ENCODE peak calls at places on chromosomes 3 and 15, in ten cellular contexts. One of them, this sample, is unnamed. For H3K36me3, the result is how much of the 10 kb centered on the place peaks cover.

GRCh38 chr3:194521514-194522260 is 34.9 kb upstream of the ATP13A3 start:
- DNase-seq in Panc1: no peak
- DNase-seq in aorta: no peak
- DNase-seq in bronchial epithelial cell: peak
- DNase-seq in uterus: no peak
- DNase-seq in IMR-90: peak
- DNase-seq in GM23338: no peak
- DNase-seq in WERI-Rb-1: no peak
- DNase-seq in CD4-positive, alpha-beta memory T cell: no peak
- DNase-seq in ovary: no peak
- DNase-seq in this sample: no peak

GRCh38 chr3:56826831-56827722 is 25.3 kb upstream of the ARHGEF3 start:
- DNase-seq in WERI-Rb-1: peak
- DNase-seq in ovary: no peak
- DNase-seq in CD4-positive, alpha-beta memory T cell: no peak
- DNase-seq in IMR-90: peak
- DNase-seq in uterus: no peak
- DNase-seq in GM23338: no peak
- DNase-seq in aorta: no peak
- DNase-seq in Panc1: no peak
- DNase-seq in bronchial epithelial cell: peak
- DNase-seq in this sample: no peak

GRCh38 chr15:86316699-86317378 is 237.2 kb downstream of the AGBL1 start:
- DNase-seq in GM23338: peak
- DNase-seq in WERI-Rb-1: no peak
- DNase-seq in Panc1: no peak
- DNase-seq in bronchial epithelial cell: no peak
- DNase-seq in ovary: no peak
- DNase-seq in aorta: no peak
- DNase-seq in IMR-90: no peak
- DNase-seq in CD4-positive, alpha-beta memory T cell: no peak
- DNase-seq in uterus: no peak
- DNase-seq in this sample: no peak

GRCh38 chr15:90557147-90557546 is 27.4 kb downstream of the CRTC3 start:
- DNase-seq in IMR-90: peak
- DNase-seq in aorta: no peak
- DNase-seq in bronchial epithelial cell: no peak
- DNase-seq in Panc1: no peak
- DNase-seq in GM23338: no peak
- DNase-seq in WERI-Rb-1: no peak
- DNase-seq in ovary: no peak
- DNase-seq in uterus: no peak
- DNase-seq in CD4-positive, alpha-beta memory T cell: no peak
- DNase-seq in this sample: no peak

GRCh38 chr3:151468284-151468917 is 7.5 kb upstream of the IGSF10 start:
- DNase-seq in GM23338: peak
- DNase-seq in aorta: no peak
- DNase-seq in ovary: no peak
- DNase-seq in uterus: no peak
- DNase-seq in IMR-90: peak
- DNase-seq in Panc1: peak
- DNase-seq in bronchial epithelial cell: peak
- DNase-seq in CD4-positive, alpha-beta memory T cell: peak
- DNase-seq in WERI-Rb-1: peak
- DNase-seq in this sample: no peak

GRCh38 chr3:43159496-43160255 is 53.8 kb upstream of the POMGNT2 start:
- DNase-seq in GM23338: no peak
- DNase-seq in CD4-positive, alpha-beta memory T cell: no peak
- DNase-seq in aorta: no peak
- DNase-seq in IMR-90: no peak
- DNase-seq in bronchial epithelial cell: no peak
- DNase-seq in WERI-Rb-1: no peak
- DNase-seq in ovary: no peak
- DNase-seq in uterus: no peak
- DNase-seq in Panc1: no peak
- DNase-seq in this sample: no peak

GRCh38 chr3:61990618-61991017 is 382.7 kb downstream of the FEZF2 start:
- DNase-seq in GM23338: no peak
- DNase-seq in Panc1: no peak
- DNase-seq in ovary: no peak
- DNase-seq in bronchial epithelial cell: no peak
- DNase-seq in aorta: no peak
- DNase-seq in uterus: no peak
- DNase-seq in IMR-90: no peak
- DNase-seq in WERI-Rb-1: no peak
- DNase-seq in CD4-positive, alpha-beta memory T cell: no peak
- DNase-seq in this sample: no peak

GRCh38 chr3:122612706-122613105 is 35.3 kb downstream of the PARP15 start:
- DNase-seq in aorta: no peak
- DNase-seq in bronchial epithelial cell: no peak
- DNase-seq in ovary: no peak
- DNase-seq in IMR-90: no peak
- DNase-seq in Panc1: no peak
- DNase-seq in uterus: no peak
- DNase-seq in GM23338: no peak
- DNase-seq in WERI-Rb-1: no peak
- DNase-seq in CD4-positive, alpha-beta memory T cell: no peak
- DNase-seq in this sample: no peak

GRCh38 chr3:45777753-45778386 is 18.5 kb downstream of the SLC6A20 start:
- DNase-seq in ovary: no peak
- DNase-seq in Panc1: no peak
- DNase-seq in bronchial epithelial cell: no peak
- DNase-seq in IMR-90: no peak
- DNase-seq in uterus: no peak
- DNase-seq in GM23338: no peak
- DNase-seq in aorta: no peak
- DNase-seq in WERI-Rb-1: no peak
- DNase-seq in CD4-positive, alpha-beta memory T cell: no peak
- DNase-seq in this sample: no peak

GRCh38 chr3:45778761-45779201 is 17.6 kb downstream of the SLC6A20 start:
- DNase-seq in ovary: no peak
- DNase-seq in CD4-positive, alpha-beta memory T cell: no peak
- DNase-seq in IMR-90: no peak
- DNase-seq in uterus: no peak
- DNase-seq in Panc1: no peak
- DNase-seq in aorta: no peak
- DNase-seq in WERI-Rb-1: no peak
- DNase-seq in GM23338: no peak
- DNase-seq in bronchial epithelial cell: no peak
- DNase-seq in this sample: no peak

GRCh38 chr3:45781841-45782240 is 14.5 kb downstream of the SLC6A20 start:
- DNase-seq in GM23338: no peak
- DNase-seq in uterus: no peak
- DNase-seq in IMR-90: no peak
- DNase-seq in ovary: no peak
- DNase-seq in WERI-Rb-1: no peak
- DNase-seq in CD4-positive, alpha-beta memory T cell: no peak
- DNase-seq in Panc1: no peak
- DNase-seq in bronchial epithelial cell: no peak
- DNase-seq in aorta: no peak
- DNase-seq in this sample: no peak

GRCh38 chr3:45781271-45781670 is 15.1 kb downstream of the SLC6A20 start:
- DNase-seq in GM23338: no peak
- DNase-seq in ovary: no peak
- DNase-seq in Panc1: no peak
- DNase-seq in CD4-positive, alpha-beta memory T cell: no peak
- DNase-seq in IMR-90: no peak
- DNase-seq in uterus: no peak
- DNase-seq in WERI-Rb-1: no peak
- DNase-seq in aorta: no peak
- DNase-seq in bronchial epithelial cell: no peak
- DNase-seq in this sample: no peak

DNA sequence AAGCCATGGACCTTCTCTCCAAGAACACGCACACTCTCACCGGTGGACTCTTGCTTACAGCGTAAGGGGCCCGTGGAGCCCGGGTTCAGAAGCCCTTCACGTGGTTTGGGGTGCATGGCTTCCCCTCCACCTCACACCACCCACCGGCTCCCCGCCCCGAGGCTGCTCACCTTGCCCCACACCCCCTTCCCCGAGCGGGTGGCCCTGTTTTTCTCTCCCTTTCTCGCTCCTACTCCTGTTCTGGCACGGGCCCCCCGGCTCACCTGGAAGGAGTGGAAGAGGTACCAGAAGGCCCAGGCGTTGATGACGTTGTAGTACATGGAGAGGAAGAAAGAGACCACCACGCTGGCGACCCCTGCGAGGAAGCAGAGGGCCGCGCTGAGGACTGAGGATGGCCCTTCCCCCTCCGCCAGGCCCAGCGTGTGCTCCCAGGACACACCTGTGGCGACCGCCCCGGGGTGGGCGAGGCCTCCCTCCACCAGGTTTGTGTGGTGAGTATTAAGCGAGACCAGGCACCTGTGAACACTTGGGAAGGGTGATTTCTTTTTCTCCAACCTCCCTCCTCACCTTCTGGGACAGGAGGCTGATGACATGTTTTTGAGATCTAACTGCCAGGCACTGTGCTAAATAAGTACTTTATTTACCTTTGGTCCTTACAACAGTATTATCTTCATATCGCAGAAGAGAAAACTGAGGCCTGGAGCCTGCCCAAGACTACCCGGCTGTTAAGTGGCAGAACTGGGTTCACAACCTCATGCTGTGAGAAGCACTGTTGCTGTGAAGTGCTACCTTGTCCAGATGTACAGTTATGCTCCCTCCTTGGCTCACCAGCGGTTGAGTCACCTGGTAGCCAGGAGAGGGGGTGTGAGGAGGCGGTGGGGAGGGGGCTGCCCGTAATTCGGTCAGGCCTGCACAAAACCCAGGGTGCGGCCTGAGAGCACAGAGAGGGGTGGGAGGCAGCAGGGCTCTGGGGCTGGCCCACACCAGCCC is 16.3 kb downstream of the SLC6A20 start:
- DNase-seq in uterus: no peak
- DNase-seq in IMR-90: no peak
- DNase-seq in CD4-positive, alpha-beta memory T cell: no peak
- DNase-seq in bronchial epithelial cell: no peak
- DNase-seq in WERI-Rb-1: no peak
- DNase-seq in Panc1: no peak
- DNase-seq in GM23338: no peak
- DNase-seq in ovary: no peak
- DNase-seq in aorta: no peak
- DNase-seq in this sample: no peak
- H3K36me3 ChIP-seq in uterus: under half
- H3K36me3 ChIP-seq in IMR-90: under half
- H3K36me3 ChIP-seq in CD4-positive, alpha-beta memory T cell: under half
- H3K36me3 ChIP-seq in bronchial epithelial cell: under half
- H3K36me3 ChIP-seq in WERI-Rb-1: under half
- H3K36me3 ChIP-seq in Panc1: under half
- H3K36me3 ChIP-seq in GM23338: under half
- H3K36me3 ChIP-seq in ovary: under half
- H3K36me3 ChIP-seq in aorta: under half
- H3K36me3 ChIP-seq in this sample: under half

GRCh38 chr3:52388348-52388821 is 56.5 kb downstream of the SEMA3G start:
- DNase-seq in IMR-90: no peak
- DNase-seq in WERI-Rb-1: no peak
- DNase-seq in Panc1: no peak
- DNase-seq in GM23338: peak
- DNase-seq in aorta: no peak
- DNase-seq in uterus: no peak
- DNase-seq in bronchial epithelial cell: no peak
- DNase-seq in CD4-positive, alpha-beta memory T cell: no peak
- DNase-seq in ovary: no peak
- DNase-seq in this sample: no peak

GRCh38 chr3:52391096-52391495 is 53.8 kb downstream of the SEMA3G start:
- DNase-seq in CD4-positive, alpha-beta memory T cell: no peak
- DNase-seq in uterus: no peak
- DNase-seq in GM23338: no peak
- DNase-seq in aorta: no peak
- DNase-seq in bronchial epithelial cell: no peak
- DNase-seq in Panc1: no peak
- DNase-seq in IMR-90: no peak
- DNase-seq in WERI-Rb-1: no peak
- DNase-seq in ovary: no peak
- DNase-seq in this sample: no peak

GRCh38 chr3:52392216-52392930 is 52.5 kb downstream of the SEMA3G start:
- DNase-seq in GM23338: no peak
- DNase-seq in ovary: no peak
- DNase-seq in IMR-90: no peak
- DNase-seq in bronchial epithelial cell: no peak
- DNase-seq in Panc1: no peak
- DNase-seq in uterus: no peak
- DNase-seq in CD4-positive, alpha-beta memory T cell: no peak
- DNase-seq in aorta: no peak
- DNase-seq in WERI-Rb-1: no peak
- DNase-seq in this sample: no peak

GRCh38 chr3:52387481-52387880 is 57.4 kb downstream of the SEMA3G start:
- DNase-seq in IMR-90: no peak
- DNase-seq in uterus: no peak
- DNase-seq in ovary: no peak
- DNase-seq in Panc1: no peak
- DNase-seq in WERI-Rb-1: no peak
- DNase-seq in aorta: no peak
- DNase-seq in bronchial epithelial cell: no peak
- DNase-seq in CD4-positive, alpha-beta memory T cell: no peak
- DNase-seq in GM23338: no peak
- DNase-seq in this sample: no peak

DNA sequence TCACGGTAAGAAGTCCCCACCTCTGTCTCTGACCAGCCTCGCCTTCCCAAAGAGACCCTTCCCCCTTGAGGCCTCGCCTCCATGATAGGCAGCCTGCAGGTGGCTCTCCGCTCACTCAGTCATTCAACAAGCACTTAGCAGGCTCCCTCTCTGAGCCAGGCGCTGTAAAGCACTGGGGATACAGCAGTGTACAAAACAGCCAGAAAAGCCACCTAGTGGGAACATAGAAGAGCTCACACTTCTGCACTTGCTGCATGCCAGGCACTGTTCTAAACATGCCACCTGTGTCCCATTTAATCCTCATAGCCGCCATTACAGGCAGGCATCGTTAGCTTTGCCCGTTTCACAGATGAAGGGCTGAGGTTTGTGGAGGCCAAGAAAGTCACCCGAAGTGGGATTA is 56.0 kb downstream of the SEMA3G start:
- DNase-seq in bronchial epithelial cell: no peak
- DNase-seq in uterus: no peak
- DNase-seq in aorta: no peak
- DNase-seq in CD4-positive, alpha-beta memory T cell: no peak
- DNase-seq in WERI-Rb-1: no peak
- DNase-seq in GM23338: peak
- DNase-seq in ovary: no peak
- DNase-seq in Panc1: no peak
- DNase-seq in IMR-90: no peak
- DNase-seq in this sample: no peak
- H3K36me3 ChIP-seq in bronchial epithelial cell: under half
- H3K36me3 ChIP-seq in uterus: under half
- H3K36me3 ChIP-seq in aorta: under half
- H3K36me3 ChIP-seq in CD4-positive, alpha-beta memory T cell: under half
- H3K36me3 ChIP-seq in WERI-Rb-1: under half
- H3K36me3 ChIP-seq in GM23338: under half
- H3K36me3 ChIP-seq in ovary: under half
- H3K36me3 ChIP-seq in Panc1: under half
- H3K36me3 ChIP-seq in IMR-90: under half
- H3K36me3 ChIP-seq in this sample: under half

GRCh38 chr15:63065262-63066234 is 23.0 kb downstream of the TPM1 start:
- DNase-seq in uterus: no peak
- DNase-seq in CD4-positive, alpha-beta memory T cell: no peak
- DNase-seq in Panc1: no peak
- DNase-seq in ovary: no peak
- DNase-seq in IMR-90: no peak
- DNase-seq in GM23338: peak
- DNase-seq in WERI-Rb-1: no peak
- DNase-seq in aorta: no peak
- DNase-seq in bronchial epithelial cell: no peak
- DNase-seq in this sample: no peak
- H3K36me3 ChIP-seq in uterus: under half
- H3K36me3 ChIP-seq in CD4-positive, alpha-beta memory T cell: under half
- H3K36me3 ChIP-seq in Panc1: under half
- H3K36me3 ChIP-seq in ovary: under half
- H3K36me3 ChIP-seq in IMR-90: half or more
- H3K36me3 ChIP-seq in GM23338: half or more
- H3K36me3 ChIP-seq in WERI-Rb-1: under half
- H3K36me3 ChIP-seq in aorta: under half
- H3K36me3 ChIP-seq in bronchial epithelial cell: under half
- H3K36me3 ChIP-seq in this sample: under half

DNA sequence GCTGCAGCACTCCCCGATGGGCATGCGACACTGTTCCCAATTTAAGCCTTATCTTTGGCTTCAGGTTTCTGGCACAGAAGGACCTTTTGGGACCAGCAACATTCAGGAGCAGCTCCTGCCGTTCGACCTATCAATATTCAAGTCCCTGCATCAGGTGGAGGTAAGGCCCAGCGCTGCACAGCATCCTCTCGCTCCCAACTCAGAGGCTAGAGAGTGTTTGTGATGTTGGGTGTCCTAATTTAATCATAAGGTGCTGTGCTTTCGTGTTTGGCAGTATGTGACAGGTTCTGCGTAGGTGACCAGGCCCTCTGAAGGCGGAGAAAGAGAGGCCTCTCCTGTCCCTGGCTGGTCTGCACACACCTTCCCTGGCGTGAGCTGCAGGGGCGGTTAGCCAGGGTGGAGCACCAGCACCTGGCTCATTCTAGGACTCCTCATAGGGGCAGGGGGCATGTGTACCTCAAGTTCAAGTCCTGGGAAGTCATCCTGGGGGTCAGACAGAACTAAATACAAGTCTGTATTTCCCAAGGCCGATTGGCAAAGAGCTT is 16.9 kb downstream of the NISCH start:
- DNase-seq in WERI-Rb-1: no peak
- DNase-seq in aorta: no peak
- DNase-seq in CD4-positive, alpha-beta memory T cell: no peak
- DNase-seq in ovary: no peak
- DNase-seq in GM23338: no peak
- DNase-seq in uterus: no peak
- DNase-seq in bronchial epithelial cell: no peak
- DNase-seq in IMR-90: no peak
- DNase-seq in Panc1: no peak
- DNase-seq in this sample: no peak
- H3K36me3 ChIP-seq in WERI-Rb-1: half or more
- H3K36me3 ChIP-seq in aorta: under half
- H3K36me3 ChIP-seq in CD4-positive, alpha-beta memory T cell: half or more
- H3K36me3 ChIP-seq in ovary: under half
- H3K36me3 ChIP-seq in GM23338: under half
- H3K36me3 ChIP-seq in uterus: under half
- H3K36me3 ChIP-seq in bronchial epithelial cell: under half
- H3K36me3 ChIP-seq in IMR-90: half or more
- H3K36me3 ChIP-seq in Panc1: under half
- H3K36me3 ChIP-seq in this sample: under half

This sample was measured in heart right ventricle.